ENCODE peak calls at places on chromosomes 12 and 14, in seven cellular contexts. J, T, M, Q, A, H and Y are unnamed samples.

GRCh38 chr12:106114084-106115068 is 24.4 kb downstream of the NUAK1 start:
- DNase-seq in T (no peak), J (no peak), A (peak; percentile 65), M (no peak), Q (no peak), H (peak; percentile 62), Y (no peak)

GRCh38 chr14:21089877-21090193 is 8.6 kb downstream of the ZNF219 start:
- DNase-seq in H (no peak), T (no peak), M (no peak), J (no peak), A (no peak), Q (no peak), Y (no peak)

GRCh38 chr12:17206553-17206952 is 600.6 kb upstream of the LMO3 start:
- DNase-seq in J (no peak), T (no peak), M (no peak), H (peak; percentile 79), Q (no peak), A (no peak), Y (no peak)

GRCh38 chr12:12273291-12273957 is 6.6 kb upstream of the LRP6 start:
- DNase-seq in H (no peak), M (no peak), J (no peak), T (no peak), A (no peak), Q (no peak), Y (no peak)

GRCh38 chr12:96060041-96060440 is 24.7 kb upstream of the LTA4H start:
- DNase-seq in M (peak; percentile 40), A (no peak), H (no peak), J (no peak), Q (no peak), T (no peak), Y (no peak)

GRCh38 chr12:24993756-24994155 is 44.9 kb upstream of the BCAT1 start:
- DNase-seq in J (no peak), A (no peak), T (no peak), Q (no peak), H (no peak), M (no peak), Y (no peak)

GRCh38 chr12:120115692-120116442 is 686 bp downstream of the RAB35 start:
- DNase-seq in Q (peak; percentile 35), M (no peak), J (peak; percentile 41), T (no peak), A (peak; percentile 23), H (peak; percentile 36), Y (no peak)

GRCh38 chr12:128783129-128783574 is 40.6 kb downstream of the SLC15A4 start:
- DNase-seq in H (no peak), A (no peak), M (no peak), T (no peak), J (no peak), Q (no peak), Y (no peak)

GRCh38 chr12:95494888-95495287 is 20.9 kb downstream of the METAP2 start:
- DNase-seq in M (no peak), H (no peak), J (no peak), A (no peak), T (no peak), Q (no peak), Y (no peak)

GRCh38 chr14:61065671-61066070 is 84.6 kb downstream of the SLC38A6 start:
- DNase-seq in T (no peak), J (no peak), H (no peak), M (no peak), A (no peak), Q (no peak), Y (no peak)

GRCh38 chr14:89589400-89590128 is 172.5 kb upstream of the FOXN3 start:
- DNase-seq in T (no peak), M (no peak), J (no peak), Q (no peak), H (no peak), A (no peak), Y (no peak)

GRCh38 chr12:47903151-47903611 is 1.6 kb downstream of the VDR start:
- DNase-seq in T (no peak), A (peak; percentile 55), J (no peak), Q (no peak), M (no peak), H (peak; percentile 60), Y (no peak)

GRCh38 chr12:115257791-115258190 is 573.8 kb upstream of the TBX3 start:
- DNase-seq in A (peak; percentile 94), M (no peak), T (no peak), H (peak; percentile 63), Q (no peak), J (no peak), Y (no peak)

GRCh38 chr12:94745562-94745961 is 95.2 kb upstream of the TMCC3 start:
- DNase-seq in H (no peak), Q (no peak), A (no peak), M (no peak), J (no peak), T (no peak), Y (no peak)

GRCh38 chr12:1256285-1256684 is 265.3 kb downstream of the ERC1 start:
- DNase-seq in Q (no peak), H (no peak), T (no peak), J (no peak), A (no peak), M (no peak), Y (no peak)

GRCh38 chr14:74949859-74950572 is 5.4 kb downstream of the PGF start:
- DNase-seq in T (no peak), J (no peak), H (no peak), Q (no peak), A (no peak), M (no peak), Y (no peak)

GRCh38 chr12:85632390-85632789 is 203.8 kb downstream of the RASSF9 start:
- DNase-seq in T (no peak), J (no peak), H (peak; percentile 22), Q (no peak), A (no peak), M (no peak), Y (no peak)

GRCh38 chr14:102824832-102825231 is 47.6 kb downstream of the TRAF3 start:
- DNase-seq in H (peak; percentile 85), A (peak; percentile 91), J (no peak), T (peak; percentile 71), Q (peak; percentile 52), M (peak; percentile 76), Y (no peak)

GRCh38 chr14:61585598-61586538 is 109.4 kb upstream of the HIF1A start:
- DNase-seq in M (peak; percentile 60), A (no peak), H (peak; percentile 79), J (no peak), T (peak; percentile 76), Q (peak; percentile 81), Y (peak; percentile 84)

GRCh38 chr12:106633451-106633823 is 50.6 kb downstream of the RFX4 start:
- DNase-seq in J (peak; percentile 14), T (no peak), M (no peak), H (peak; percentile 27), A (no peak), Q (no peak), Y (no peak)

GRCh38 chr14:64758711-64759554 is 54.7 kb downstream of the PLEKHG3 start:
- DNase-seq in J (peak; percentile 72), T (no peak), H (peak; percentile 82), Q (peak; percentile 57), A (peak; percentile 82), M (no peak), Y (peak; percentile 68)

GRCh38 chr14:68254669-68255527 is 435.3 kb downstream of the RAD51B start:
- DNase-seq in M (no peak), T (no peak), Q (no peak), A (no peak), H (peak; percentile 37), J (peak; percentile 83), Y (no peak)
- H3K9me3 ChIP-seq in M (no peaks in the 10 kb centered on the region), T (no peaks in the 10 kb centered on the region), Q (no peaks in the 10 kb centered on the region), A (no peaks in the 10 kb centered on the region), H (no peaks in the 10 kb centered on the region), J (no peaks in the 10 kb centered on the region), Y (no peaks in the 10 kb centered on the region)

DNA sequence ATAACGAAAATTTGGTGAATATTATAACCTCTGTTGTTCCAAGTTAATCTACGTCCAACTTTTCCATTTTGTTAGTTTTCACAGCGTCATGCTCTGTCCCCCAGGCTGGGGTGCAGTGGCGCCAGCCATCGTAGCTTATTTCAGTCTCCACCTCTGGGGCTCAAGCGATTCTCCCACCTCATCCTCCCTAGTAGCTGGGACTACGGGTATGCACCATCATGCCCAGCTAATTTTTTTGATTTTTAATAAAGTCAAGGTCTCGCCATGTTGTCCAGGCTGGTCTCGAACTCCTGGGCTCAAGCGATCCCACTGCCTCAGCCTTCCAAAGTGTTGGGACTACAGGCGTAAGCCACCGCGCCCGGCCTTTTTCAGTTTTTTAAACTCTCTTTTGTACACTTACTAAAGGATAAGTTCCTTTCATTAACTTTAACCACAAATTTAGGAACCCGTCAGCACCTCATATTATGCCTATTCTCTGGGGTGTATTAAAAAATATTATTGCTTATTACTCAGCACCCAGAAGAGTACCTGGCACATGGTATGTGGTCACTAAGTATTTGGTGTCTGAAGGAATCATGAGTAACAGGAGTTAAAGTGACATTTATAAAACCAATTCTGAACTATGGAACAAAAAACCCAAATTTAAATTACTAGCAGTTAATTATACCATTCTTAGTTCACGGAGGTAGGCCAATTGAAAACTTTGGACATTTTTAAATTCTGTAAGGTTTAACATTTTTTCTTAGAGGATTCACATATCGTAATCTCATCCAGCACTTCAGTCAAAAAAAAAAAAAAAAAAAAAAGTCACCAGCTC is 925 bp upstream of the MIPOL1 start:
- DNase-seq in T (no peak), J (no peak), H (peak; percentile 26), M (no peak), Q (no peak), A (peak; percentile 15), Y (no peak)
- H3K27ac ChIP-seq in T (peak overlapping the region; percentile 86), J (peak overlapping the region; percentile 71), H (peak overlapping the region; percentile 81), M (peak overlapping the region; percentile 71), Q (peak overlapping the region; percentile 91), A (peak overlapping the region; percentile 80), Y (peak overlapping the region; percentile 82)

DNA sequence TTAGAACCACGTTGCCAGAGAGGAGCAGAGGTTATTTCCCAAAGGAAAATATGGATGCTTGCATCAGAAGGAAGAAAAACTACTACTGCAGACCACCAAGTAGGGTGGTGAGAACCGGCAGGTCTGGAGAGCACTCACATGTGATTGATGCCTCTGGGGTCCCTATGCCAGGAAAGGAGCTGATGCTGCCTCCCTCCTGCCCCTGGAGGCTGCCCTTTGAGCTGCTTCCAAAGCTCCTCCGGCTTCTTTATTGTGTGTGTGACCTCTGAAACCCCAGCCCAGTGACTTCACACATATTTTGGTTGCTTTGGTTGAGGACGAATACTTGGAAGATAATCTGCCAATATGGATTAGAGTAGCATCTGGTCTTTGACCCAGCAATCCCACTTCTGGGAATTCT is 133.4 kb downstream of the AACS start:
- DNase-seq in H (no peak), Q (no peak), T (no peak), J (no peak), M (no peak), A (no peak), Y (no peak)
- TF ChIP-seq CTCF in H (no peak), Q (no peak), T (no peak), J (no peak), M (no peak), A (no peak), Y (no peak)

DNA sequence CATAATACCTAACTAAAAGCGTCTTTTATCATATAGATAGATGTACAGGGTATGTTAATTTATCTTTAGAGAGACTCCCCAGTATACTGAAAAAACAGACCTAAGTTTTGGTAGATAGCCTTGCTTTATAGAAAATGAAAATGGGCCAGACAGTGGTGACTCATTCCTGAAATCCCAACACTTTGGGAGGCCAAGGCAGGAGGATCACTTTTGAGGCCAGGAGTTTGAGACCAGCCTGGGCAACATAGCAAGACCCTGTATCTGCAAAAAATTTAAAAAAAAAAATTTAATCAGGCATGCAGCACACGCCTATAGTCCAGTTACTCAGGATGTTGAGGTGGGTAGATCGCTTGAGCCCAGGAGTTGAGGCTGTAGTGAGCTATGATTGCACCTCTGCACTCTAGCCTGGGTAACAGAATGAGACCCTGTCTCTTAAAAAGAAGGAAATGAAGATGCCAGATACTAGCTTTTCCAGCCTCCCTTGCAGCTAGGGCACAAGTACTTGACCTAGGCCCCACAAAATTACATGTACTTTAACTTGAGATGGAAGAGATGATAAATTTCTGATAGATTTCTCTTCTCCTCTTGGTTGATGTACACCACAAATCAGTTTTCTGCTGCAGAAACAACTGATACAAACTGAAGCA is 17.1 kb downstream of the RAP1B start:
- DNase-seq in T (no peak), H (no peak), A (no peak), Q (no peak), J (no peak), M (no peak), Y (no peak)
- H3K9me3 ChIP-seq in T (peaks cover 13% of the 10 kb centered on the region), H (no peaks in the 10 kb centered on the region), A (no peaks in the 10 kb centered on the region), Q (peaks cover 10% of the 10 kb centered on the region), J (no peaks in the 10 kb centered on the region), M (no peaks in the 10 kb centered on the region), Y (peaks cover 7% of the 10 kb centered on the region)